ENCODE peak calls at places on chromosomes 11 and 22, in seven cellular contexts. I is transverse colon, T is IMR-90, S is tibial nerve, E is testis, N is A549, K is suprapubic skin. G is an unnamed sample.

GRCh38 chr22:37260939-37261338 is 16.9 kb upstream of the RAC2 start:
- DNase-seq in S (no peak), N (peak), K (no peak), T (peak), E (peak), I (peak), G (peak)

GRCh38 chr11:130383363-130384168 is 44.8 kb downstream of the ADAMTS8 start:
- DNase-seq in I (no peak), E (no peak), T (peak), N (no peak), S (no peak), K (no peak), G (peak)

GRCh38 chr11:122167100-122167499 is 51.1 kb upstream of the BLID start:
- DNase-seq in E (no peak), T (peak), K (no peak), I (no peak), N (no peak), S (no peak), G (no peak)

GRCh38 chr11:115267871-115268270 is 236.3 kb downstream of the CADM1 start:
- DNase-seq in S (no peak), I (no peak), K (no peak), N (no peak), E (no peak), T (no peak), G (no peak)

GRCh38 chr11:61019818-61020405 is 48.4 kb downstream of the CD6 start:
- DNase-seq in I (no peak), S (no peak), T (no peak), E (no peak), N (no peak), K (no peak), G (no peak)

GRCh38 chr11:62575837-62576236 is 2.1 kb upstream of the EEF1G start:
- DNase-seq in T (no peak), I (no peak), E (no peak), K (no peak), S (no peak), N (no peak), G (no peak)

GRCh38 chr22:43572710-43573109 is 160.9 kb downstream of the MPPED1 start:
- DNase-seq in I (no peak), S (no peak), K (no peak), E (no peak), N (no peak), T (no peak), G (no peak)

GRCh38 chr11:25244126-25244525 is 747.3 kb downstream of the LUZP2 start:
- DNase-seq in E (no peak), I (no peak), T (no peak), S (no peak), N (no peak), K (no peak), G (no peak)

GRCh38 chr22:23677701-23677995 is 13.2 kb upstream of the RGL4 start:
- DNase-seq in I (no peak), E (no peak), N (no peak), K (no peak), T (no peak), S (no peak), G (no peak)

GRCh38 chr11:121814962-121815361 is 301.1 kb downstream of the BLID start:
- DNase-seq in E (no peak), N (no peak), K (no peak), I (no peak), S (no peak), T (peak), G (no peak)

GRCh38 chr11:22875869-22876473 is 15.7 kb upstream of the CCDC179 start:
- DNase-seq in S (peak), E (peak), N (peak), T (peak), K (no peak), I (peak), G (peak)

GRCh38 chr11:13503393-13503792 is 7.6 kb upstream of the PTH start:
- DNase-seq in I (peak), K (no peak), E (no peak), N (no peak), S (no peak), T (no peak), G (no peak)

GRCh38 chr11:13502492-13502891 is 6.7 kb upstream of the PTH start:
- DNase-seq in K (no peak), E (no peak), I (no peak), T (no peak), S (no peak), N (no peak), G (no peak)
- TF ChIP-seq POLR2A in K (no peak), E (no peak), I (no peak), T (no peak), S (no peak), N (no peak), G (no peak)

DNA sequence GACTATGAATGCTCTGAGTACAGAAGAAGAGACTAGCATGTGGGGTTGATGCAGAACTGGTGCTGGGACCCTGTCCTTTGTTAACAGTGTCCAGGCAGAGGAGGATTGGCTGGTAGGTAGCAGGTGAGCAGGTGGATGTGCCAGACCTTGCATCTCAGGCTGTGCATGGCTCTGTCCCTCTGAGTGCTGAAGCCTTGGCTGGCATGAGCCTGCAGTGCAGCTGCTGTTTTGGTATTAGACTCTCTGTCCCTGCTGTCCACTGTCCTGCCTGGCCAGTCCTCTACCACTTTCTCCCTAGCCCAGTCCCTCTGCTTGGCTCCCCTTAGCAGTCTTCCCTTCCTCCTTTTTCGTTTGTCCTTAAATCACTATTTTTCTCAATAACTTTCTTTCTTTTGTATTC is 213.6 kb upstream of the ZBED5 start:
- DNase-seq in S (no peak), I (no peak), T (no peak), N (no peak), K (no peak), E (no peak), G (no peak)
- TF ChIP-seq CTCF in S (no peak), I (no peak), T (no peak), N (no peak), K (no peak), E (no peak), G (no peak)

GRCh38 chr11:2377511-2378443 is 667 bp downstream of the CD81 start:
- DNase-seq in E (peak), I (peak), S (peak), K (peak), T (peak), N (peak), G (peak)
- TF ChIP-seq POLR2A in E (no peak), I (no peak), S (peak), K (no peak), T (peak), N (no peak), G (peak)

GRCh38 chr11:27211370-27212127 is 151.5 kb downstream of the CCDC34 start:
- DNase-seq in N (no peak), K (no peak), S (no peak), E (no peak), T (no peak), I (no peak), G (peak)
- TF ChIP-seq CTCF in N (peak), K (no peak), S (no peak), E (peak), T (peak), I (peak), G (peak)

GRCh38 chr11:68459886-68460740 is 439 bp upstream of the PPP6R3 start:
- DNase-seq in T (peak), N (peak), E (peak), I (peak), S (peak), K (peak), G (peak)
- TF ChIP-seq POLR2A in T (no peak), N (peak), E (no peak), I (no peak), S (peak), K (no peak), G (no peak)

GRCh38 chr11:111423250-111423615 is 44.2 kb upstream of the POU2AF1 start:
- DNase-seq in E (no peak), N (no peak), I (no peak), T (no peak), S (no peak), K (no peak), G (no peak)
- TF ChIP-seq CTCF in E (no peak), N (no peak), I (no peak), T (no peak), S (no peak), K (no peak), G (no peak)

G was measured in NB4.